ENCODE peak calls at places on chromosomes 12 and 14, in eight cellular contexts. L is stomach, F is Peyer's patch, I is body of pancreas, P is K562, X is right lobe of liver, B is adrenal gland, A is lower leg skin. C is an unnamed sample.

GRCh38 chr12:125092872-125093680 is 27.8 kb downstream of the AACS start:
- DNase-seq in L (peak), F (peak), I (no peak), P (peak), X (no peak), B (peak), A (no peak), C (no peak)

GRCh38 chr14:101965145-101965531 is 765 bp downstream of the DYNC1H1 start:
- DNase-seq in L (peak), F (peak), I (peak), P (peak), X (peak), B (peak), A (peak), C (peak)

GRCh38 chr12:127272864-127273263 is 994.1 kb upstream of the TMEM132C start:
- DNase-seq in L (no peak), F (no peak), I (no peak), P (no peak), X (no peak), B (no peak), A (no peak), C (no peak)

GRCh38 chr14:29144598-29144997 is 378.0 kb downstream of the FOXG1 start:
- DNase-seq in L (no peak), F (no peak), I (no peak), P (no peak), X (no peak), B (no peak), A (no peak), C (no peak)

GRCh38 chr12:5615760-5616159 is 183.9 kb downstream of the NTF3 start:
- DNase-seq in L (no peak), F (no peak), I (no peak), P (no peak), X (no peak), B (no peak), A (no peak), C (no peak)

GRCh38 chr12:49201595-49202295 is 12.9 kb upstream of the TUBA1A start:
- DNase-seq in L (no peak), F (no peak), I (no peak), P (peak), X (no peak), B (peak), A (no peak), C (peak)

GRCh38 chr12:20409639-20410038 is 41.3 kb downstream of the PDE3A start:
- DNase-seq in L (no peak), F (no peak), I (no peak), P (no peak), X (no peak), B (no peak), A (no peak), C (no peak)

GRCh38 chr12:88035907-88036289 is 6.7 kb upstream of the C12orf50 start:
- DNase-seq in L (no peak), F (no peak), I (no peak), P (no peak), X (no peak), B (no peak), A (peak), C (no peak)

GRCh38 chr14:69151458-69152180 is 1.3 kb downstream of the DCAF5 start:
- DNase-seq in L (peak), F (peak), I (peak), P (peak), X (peak), B (peak), A (peak), C (peak)

GRCh38 chr14:69154779-69155178 is 1.9 kb upstream of the DCAF5 start:
- DNase-seq in L (peak), F (no peak), I (peak), P (no peak), X (no peak), B (peak), A (no peak), C (peak)

GRCh38 chr14:69153848-69154208 is 909 bp upstream of the DCAF5 start:
- DNase-seq in L (no peak), F (peak), I (peak), P (no peak), X (no peak), B (peak), A (no peak), C (peak)

GRCh38 chr14:69152181-69152943 is 557 bp downstream of the DCAF5 start:
- DNase-seq in L (no peak), F (peak), I (peak), P (peak), X (peak), B (no peak), A (no peak), C (peak)

GRCh38 chr14:69152944-69153847 is at the start of gene DCAF5:
- DNase-seq in L (peak), F (peak), I (peak), P (peak), X (peak), B (peak), A (peak), C (peak)
- TF ChIP-seq POLR2A in L (no peak), F (peak), I (peak), P (peak), X (peak), B (peak), A (no peak), C (peak)

GRCh38 chr14:94346841-94347240 is 23.7 kb upstream of the SERPINA6 start:
- DNase-seq in L (no peak), F (no peak), I (no peak), P (no peak), X (no peak), B (no peak), A (no peak), C (no peak)

GRCh38 chr14:94342334-94342934 is 19.3 kb upstream of the SERPINA6 start:
- DNase-seq in L (peak), F (peak), I (peak), P (no peak), X (peak), B (peak), A (peak), C (peak)

GRCh38 chr14:94343238-94343637 is 20.1 kb upstream of the SERPINA6 start:
- DNase-seq in L (no peak), F (no peak), I (no peak), P (no peak), X (no peak), B (no peak), A (no peak), C (no peak)

GRCh38 chr14:94344389-94344788 is 21.3 kb upstream of the SERPINA6 start:
- DNase-seq in L (no peak), F (no peak), I (no peak), P (no peak), X (no peak), B (no peak), A (no peak), C (no peak)

GRCh38 chr14:94345344-94346072 is 22.4 kb upstream of the SERPINA6 start:
- DNase-seq in L (no peak), F (no peak), I (no peak), P (no peak), X (no peak), B (no peak), A (no peak), C (no peak)
- TF ChIP-seq CTCF in L (no peak), F (no peak), I (no peak), P (no peak), X (no peak), B (no peak), A (no peak), C (no peak)

GRCh38 chr12:71439613-71440392 is at the start of gene LGR5:
- DNase-seq in L (no peak), F (peak), I (no peak), P (no peak), X (no peak), B (peak), A (peak), C (no peak)
- TF ChIP-seq POLR2A in L (no peak), F (no peak), I (no peak), P (no peak), X (no peak), B (no peak), A (no peak), C (no peak)

DNA sequence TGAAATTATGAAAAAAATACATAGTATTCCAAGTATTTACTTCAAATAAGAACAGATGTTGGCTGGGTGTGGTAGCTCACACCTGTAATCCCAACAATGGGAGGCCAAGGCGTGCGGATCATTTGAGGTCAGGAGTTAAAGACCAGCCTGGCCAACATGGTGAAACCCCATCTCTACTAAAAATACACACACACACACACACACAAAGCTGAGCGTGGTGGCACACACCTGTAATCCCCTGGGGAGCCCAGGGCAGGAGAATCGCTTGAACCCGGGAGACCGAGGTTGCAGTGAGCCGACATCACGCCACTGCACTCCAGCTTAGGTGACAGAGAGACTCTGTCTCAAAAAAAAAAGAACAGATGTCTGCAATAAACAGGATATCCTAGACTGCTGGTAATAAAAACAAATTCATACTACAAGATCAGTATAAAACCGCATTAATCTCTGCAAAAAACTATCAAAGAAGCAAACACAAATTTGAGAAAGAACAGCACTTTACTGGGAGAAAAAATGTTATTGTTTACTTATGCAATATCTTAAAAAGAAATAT is 23.8 kb downstream of the EEA1 start:
- DNase-seq in L (no peak), F (no peak), I (no peak), P (no peak), X (no peak), B (no peak), A (no peak), C (no peak)
- TF ChIP-seq CTCF in L (no peak), F (no peak), I (no peak), P (no peak), X (no peak), B (no peak), A (no peak), C (no peak)

GRCh38 chr12:116533343-116534248 is 25.6 kb upstream of the MAP1LC3B2 start:
- DNase-seq in L (peak), F (peak), I (peak), P (peak), X (peak), B (peak), A (peak), C (peak)
- TF ChIP-seq POLR2A in L (no peak), F (no peak), I (no peak), P (peak), X (no peak), B (no peak), A (no peak), C (no peak)

GRCh38 chr12:131092911-131093901 is 139.5 kb downstream of the ADGRD1 start:
- DNase-seq in L (no peak), F (peak), I (peak), P (no peak), X (peak), B (no peak), A (no peak), C (peak)
- TF ChIP-seq CTCF in L (no peak), F (no peak), I (no peak), P (no peak), X (no peak), B (no peak), A (no peak), C (peak)

GRCh38 chr14:24141030-24141880 is at the start of gene EMC9:
- DNase-seq in L (peak), F (peak), I (peak), P (peak), X (peak), B (peak), A (peak), C (peak)
- TF ChIP-seq POLR2A in L (peak), F (peak), I (peak), P (peak), X (peak), B (peak), A (no peak), C (peak)

C was measured in NB4.